ENCODE peak calls at places on chromosome X, in ten cellular contexts. M is astrocyte of the cerebellum; K is left ventricle myocardium inferior; X is fibroblast of mammary gland; P is endothelial cell of umbilical vein; E is kidney epithelial cell; R is A549; I is psoas muscle; D is CD4-positive, alpha-beta T cell; Y is RWPE1. L is an unnamed sample.

GRCh38 chrX:116272328-116272727 is 101.8 kb downstream of the AGTR2 start:
- DNase-seq in M (peak; percentile 70), R (peak; percentile 94), P (peak; percentile 31), X (peak; percentile 91), D (no peak), K (no peak), E (peak; percentile 72), Y (peak; percentile 69), I (no peak), L (no peak)

GRCh38 chrX:41906515-41907165 is 16.7 kb downstream of the CASK start:
- DNase-seq in P (peak; percentile 28), K (no peak), D (no peak), X (peak; percentile 23), Y (peak; percentile 50), M (no peak), I (no peak), E (peak; percentile 28), R (peak; percentile 1), L (no peak)

GRCh38 chrX:36609653-36610585 is 398.2 kb upstream of the FAM47C start:
- DNase-seq in K (no peak), Y (peak; percentile 0), I (no peak), X (no peak), E (no peak), M (no peak), P (no peak), D (no peak), R (no peak), L (no peak)

GRCh38 chrX:9770319-9770718 is 4.7 kb upstream of the GPR143 start:
- DNase-seq in E (no peak), D (no peak), M (no peak), Y (no peak), X (peak; percentile 3), K (no peak), R (no peak), P (peak; percentile 72), I (no peak), L (no peak)

GRCh38 chrX:21905209-21905735 is 35.2 kb upstream of the SMS start:
- DNase-seq in D (no peak), R (no peak), M (no peak), K (no peak), X (no peak), P (no peak), Y (no peak), I (no peak), E (no peak), L (no peak)

GRCh38 chrX:22041931-22042530 is 9.9 kb downstream of the PHEX start:
- DNase-seq in D (no peak), E (no peak), Y (no peak), X (no peak), K (no peak), R (no peak), M (no peak), I (no peak), P (no peak), L (no peak)

GRCh38 chrX:53435997-53436396 is 1.8 kb upstream of the HSD17B10 start:
- DNase-seq in X (peak; percentile 71), D (peak; percentile 34), Y (peak; percentile 64), E (no peak), P (peak; percentile 48), R (peak; percentile 78), K (peak; percentile 36), I (peak; percentile 47), M (peak; percentile 57), L (no peak)

GRCh38 chrX:150761176-150761818 is 68.1 kb downstream of the MTMR1 start:
- DNase-seq in Y (no peak), I (no peak), K (no peak), M (no peak), D (no peak), E (no peak), P (no peak), X (no peak), R (no peak), L (peak; percentile 54)

GRCh38 chrX:105018865-105019264 is 201.6 kb downstream of the TEX13A start:
- DNase-seq in E (peak; percentile 34), X (no peak), D (no peak), K (no peak), M (no peak), P (no peak), Y (no peak), I (no peak), R (no peak), L (no peak)

GRCh38 chrX:88416002-88416401 is 331.0 kb upstream of the CPXCR1 start:
- DNase-seq in K (no peak), I (no peak), Y (no peak), X (no peak), R (no peak), E (no peak), D (no peak), M (no peak), P (no peak), L (no peak)

GRCh38 chrX:2177541-2177940 is 323.2 kb downstream of the DHRSX start:
- DNase-seq in X (no peak), E (no peak), K (no peak), Y (no peak), M (no peak), R (no peak), I (no peak), D (no peak), P (no peak), L (no peak)

GRCh38 chrX:103640401-103641155 is 11.8 kb downstream of the TCEAL1 start:
- DNase-seq in Y (no peak), M (no peak), E (no peak), P (peak; percentile 10), K (no peak), R (peak; percentile 32), I (no peak), D (no peak), X (peak; percentile 54), L (no peak)

DNA sequence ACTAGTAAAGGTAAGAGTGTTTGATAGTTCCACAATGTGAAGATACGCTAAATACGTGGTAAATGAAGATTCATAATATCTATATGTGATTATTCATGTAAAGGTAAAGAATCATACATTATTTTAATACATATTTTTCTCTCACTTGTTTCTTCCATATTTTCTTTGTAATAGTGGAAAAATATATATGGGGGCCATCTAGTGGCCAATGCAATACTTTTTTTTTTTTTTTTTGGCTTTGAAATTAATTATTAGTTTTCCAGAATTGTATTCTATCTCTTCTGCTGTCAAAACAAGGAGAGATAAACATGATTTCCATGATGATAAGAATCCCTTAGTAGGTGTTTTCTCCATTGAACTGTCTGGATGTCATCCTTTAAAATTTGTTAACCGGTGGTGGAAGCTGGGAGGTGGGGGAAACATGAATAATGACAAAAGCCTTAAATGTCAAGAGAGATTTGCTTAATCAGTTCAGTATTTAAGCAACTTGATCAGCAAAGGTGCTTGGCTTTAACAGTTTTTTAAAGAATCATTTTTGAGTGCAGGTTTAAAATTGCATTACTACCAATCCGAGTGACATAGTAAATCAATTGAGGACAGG is 508.7 kb upstream of the HTR2C start:
- DNase-seq in K (no peak), E (no peak), Y (no peak), M (no peak), X (no peak), P (peak; percentile 0), I (no peak), D (no peak), R (no peak), L (no peak)
- TF ChIP-seq CTCF in K (no peak), E (peak; percentile 33), Y (peak; percentile 29), M (no peak), X (peak; percentile 40), P (no peak), I (peak; percentile 29), D (no peak), R (peak; percentile 36), L (peak; percentile 46)

DNA sequence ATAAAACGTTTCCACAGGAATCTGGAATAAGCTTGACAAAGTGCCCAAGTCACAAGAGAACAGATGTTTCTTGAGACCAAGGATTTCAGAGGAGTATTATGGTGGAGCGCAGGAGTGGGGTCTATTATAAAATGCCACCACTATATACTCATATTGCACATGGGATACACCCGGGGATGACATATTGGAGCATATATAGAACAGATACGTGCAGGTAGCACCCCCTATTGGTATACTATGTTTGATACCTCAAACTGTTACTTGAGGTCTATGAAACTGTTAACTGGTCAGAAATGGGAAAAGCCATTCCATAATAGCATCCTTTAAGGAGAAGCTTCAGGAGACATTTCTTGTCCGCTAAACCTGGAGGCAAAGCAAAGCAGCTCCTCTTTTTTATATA is 86.0 kb downstream of the PCYT1B start:
- DNase-seq in E (no peak), K (no peak), Y (no peak), R (peak; percentile 37), M (no peak), D (no peak), I (no peak), P (peak; percentile 44), X (peak; percentile 25), L (no peak)
- TF ChIP-seq CTCF in E (no peak), K (no peak), Y (no peak), R (peak; percentile 19), M (no peak), D (no peak), I (peak; percentile 13), P (peak; percentile 24), X (peak; percentile 26), L (peak; percentile 13)

DNA sequence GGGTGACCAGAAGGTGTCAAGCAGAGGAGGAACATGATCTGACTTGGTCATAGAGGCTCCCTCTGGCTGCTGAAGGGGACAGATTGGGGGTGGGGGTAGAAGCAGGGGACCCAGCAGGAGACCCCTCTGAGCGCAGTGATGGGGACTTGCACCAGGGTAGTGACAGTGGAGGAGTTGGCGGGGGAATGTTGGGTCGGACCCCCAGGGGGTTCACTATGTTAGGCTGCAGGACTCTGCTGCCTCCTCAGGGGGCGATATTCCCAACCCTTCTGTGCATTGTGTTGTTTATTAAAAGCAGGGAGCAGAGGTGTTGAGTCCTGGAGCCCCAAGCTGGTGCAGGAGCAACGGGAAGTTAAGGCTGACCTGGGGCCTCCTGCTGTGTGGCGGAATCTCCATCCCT is 8.8 kb downstream of the WDR13 start:
- DNase-seq in D (no peak), I (no peak), Y (no peak), E (no peak), P (no peak), R (no peak), X (no peak), K (no peak), M (no peak), L (no peak)
- TF ChIP-seq CTCF in D (no peak), I (no peak), Y (no peak), E (no peak), P (peak; percentile 1), R (no peak), X (no peak), K (no peak), M (peak; percentile 18), L (no peak)

DNA sequence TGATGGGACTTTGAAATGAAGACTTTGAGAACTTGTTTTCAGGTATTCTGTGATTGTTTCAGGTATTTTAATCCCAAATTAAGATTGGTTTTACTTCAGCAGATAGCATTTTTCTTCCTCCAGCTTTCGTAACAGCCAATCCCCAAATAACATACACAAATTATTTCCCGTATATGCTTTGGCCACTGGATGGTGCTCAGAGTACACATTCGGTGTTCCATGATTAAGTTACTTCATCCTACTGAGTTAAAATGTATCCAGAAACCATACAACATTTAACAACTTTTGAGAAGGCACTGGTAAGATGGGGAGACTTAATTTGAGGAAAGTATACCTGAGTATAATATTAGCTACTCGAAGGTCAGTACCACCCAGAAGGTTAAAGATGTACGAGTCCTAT is 233.4 kb upstream of the FAM47A start:
- DNase-seq in X (peak; percentile 38), M (peak; percentile 26), D (no peak), R (peak; percentile 4), K (no peak), I (no peak), P (peak; percentile 65), Y (no peak), E (no peak), L (no peak)
- TF ChIP-seq CTCF in X (peak; percentile 38), M (peak; percentile 42), D (no peak), R (no peak), K (peak; percentile 44), I (peak; percentile 10), P (peak; percentile 35), Y (no peak), E (peak; percentile 43), L (peak; percentile 59)

L was measured in osteocyte.